ENCODE peak calls at places on chromosomes 2 and 18, in six cellular contexts. U, N, H, Y, S and L are unnamed samples.

GRCh38 chr2:106192752-106193490 is 1.2 kb downstream of the UXS1 start:
- DNase-seq in U (peak; percentile 48), N (peak; percentile 28), H (peak; percentile 54), Y (peak; percentile 4), S (peak; percentile 87), L (peak; percentile 83)

GRCh38 chr2:229199267-229199666 is 71.8 kb downstream of the PID1 start:
- DNase-seq in U (no peak), N (no peak), H (no peak), Y (no peak), S (no peak), L (no peak)

GRCh38 chr2:71801969-71802368 is 345.7 kb downstream of the CYP26B1 start:
- DNase-seq in U (no peak), N (no peak), H (peak; percentile 82), Y (no peak), S (peak; percentile 25), L (peak; percentile 68)

GRCh38 chr2:36650031-36650430 is 46.5 kb upstream of the VIT start:
- DNase-seq in U (peak; percentile 69), N (no peak), H (peak; percentile 76), Y (no peak), S (peak; percentile 75), L (peak; percentile 90)

GRCh38 chr2:223114170-223114569 is 62.2 kb downstream of the KCNE4 start:
- DNase-seq in U (no peak), N (no peak), H (no peak), Y (no peak), S (no peak), L (no peak)

GRCh38 chr2:68371581-68371980 is 6.5 kb downstream of the PLEK start:
- DNase-seq in U (no peak), N (no peak), H (no peak), Y (no peak), S (no peak), L (no peak)

GRCh38 chr2:100730290-100730868 is 89.6 kb upstream of the NPAS2 start:
- DNase-seq in U (no peak), N (peak; percentile 13), H (peak; percentile 67), Y (no peak), S (peak; percentile 77), L (peak; percentile 83)

GRCh38 chr2:138373993-138374408 is 127.6 kb upstream of the SPOPL start:
- DNase-seq in U (peak; percentile 27), N (no peak), H (peak; percentile 42), Y (no peak), S (peak; percentile 52), L (peak; percentile 59)

GRCh38 chr2:219437690-219438089 is 3.0 kb downstream of the SPEG start:
- DNase-seq in U (no peak), N (no peak), H (no peak), Y (no peak), S (no peak), L (no peak)

GRCh38 chr18:45526120-45526841 is 89.0 kb upstream of the SLC14A2 start:
- DNase-seq in U (no peak), N (no peak), H (peak; percentile 31), Y (no peak), S (no peak), L (peak; percentile 63)

GRCh38 chr2:172326211-172326509 is 101.2 kb upstream of the ITGA6 start:
- DNase-seq in U (no peak), N (no peak), H (no peak), Y (no peak), S (no peak), L (no peak)